ENCODE peak calls at places on chromosomes 3 and 15, in five cellular contexts. One of them, this sample, is unnamed.

GRCh38 chr15:19987389-19988048 is 554.1 kb downstream of the GOLGA6L6 start:
- DNase-seq in IMR-90: no peak
- DNase-seq in H9: peak
- DNase-seq in mesenchymal stem cell: no peak
- DNase-seq in neuronal stem cell: no peak
- DNase-seq in this sample: peak

GRCh38 chr3:42269647-42270046 is 3.7 kb upstream of the CCK start:
- DNase-seq in IMR-90: no peak
- DNase-seq in H9: no peak
- DNase-seq in mesenchymal stem cell: no peak
- DNase-seq in neuronal stem cell: no peak
- DNase-seq in this sample: no peak

GRCh38 chr15:74053497-74053896 is 28.9 kb downstream of the GOLGA6A start:
- DNase-seq in IMR-90: no peak
- DNase-seq in H9: no peak
- DNase-seq in mesenchymal stem cell: no peak
- DNase-seq in neuronal stem cell: no peak
- DNase-seq in this sample: no peak

GRCh38 chr3:55435446-55435845 is 51.7 kb downstream of the WNT5A start:
- DNase-seq in IMR-90: no peak
- DNase-seq in H9: no peak
- DNase-seq in mesenchymal stem cell: no peak
- DNase-seq in neuronal stem cell: no peak
- DNase-seq in this sample: no peak

GRCh38 chr15:98648654-98649537 is 557 bp downstream of the IGF1R start:
- DNase-seq in IMR-90: peak
- DNase-seq in H9: no peak
- DNase-seq in mesenchymal stem cell: peak
- DNase-seq in neuronal stem cell: peak
- DNase-seq in this sample: peak

GRCh38 chr3:90184861-90185260 is 1077.4 kb downstream of the EPHA3 start:
- DNase-seq in IMR-90: peak
- DNase-seq in H9: no peak
- DNase-seq in mesenchymal stem cell: peak
- DNase-seq in neuronal stem cell: no peak
- DNase-seq in this sample: peak

GRCh38 chr3:31996195-31996594 is 14.6 kb downstream of the ZNF860 start:
- DNase-seq in IMR-90: no peak
- DNase-seq in H9: no peak
- DNase-seq in mesenchymal stem cell: no peak
- DNase-seq in neuronal stem cell: no peak
- DNase-seq in this sample: no peak

GRCh38 chr3:80533553-80533952 is 765.8 kb upstream of the ROBO1 start:
- DNase-seq in IMR-90: no peak
- DNase-seq in H9: no peak
- DNase-seq in mesenchymal stem cell: no peak
- DNase-seq in neuronal stem cell: no peak
- DNase-seq in this sample: no peak

GRCh38 chr15:55744026-55744655 is 1.2 kb upstream of the PRTG start:
- DNase-seq in IMR-90: no peak
- DNase-seq in H9: no peak
- DNase-seq in mesenchymal stem cell: no peak
- DNase-seq in neuronal stem cell: no peak
- DNase-seq in this sample: peak

GRCh38 chr15:85100186-85100937 is 118.7 kb downstream of the PDE8A start:
- DNase-seq in IMR-90: peak
- DNase-seq in H9: no peak
- DNase-seq in mesenchymal stem cell: peak
- DNase-seq in neuronal stem cell: no peak
- DNase-seq in this sample: no peak

GRCh38 chr3:188789201-188789600 is 382.6 kb upstream of the TPRG1 start:
- DNase-seq in IMR-90: peak
- DNase-seq in H9: no peak
- DNase-seq in mesenchymal stem cell: peak
- DNase-seq in neuronal stem cell: no peak
- DNase-seq in this sample: no peak

GRCh38 chr15:60972866-60973265 is 256.2 kb downstream of the RORA start:
- DNase-seq in IMR-90: peak
- DNase-seq in H9: no peak
- DNase-seq in mesenchymal stem cell: peak
- DNase-seq in neuronal stem cell: no peak
- DNase-seq in this sample: no peak

GRCh38 chr3:97988784-97989568 is 16.7 kb upstream of the RIOX2 start:
- DNase-seq in IMR-90: no peak
- DNase-seq in H9: no peak
- DNase-seq in mesenchymal stem cell: no peak
- DNase-seq in neuronal stem cell: no peak
- DNase-seq in this sample: no peak

DNA sequence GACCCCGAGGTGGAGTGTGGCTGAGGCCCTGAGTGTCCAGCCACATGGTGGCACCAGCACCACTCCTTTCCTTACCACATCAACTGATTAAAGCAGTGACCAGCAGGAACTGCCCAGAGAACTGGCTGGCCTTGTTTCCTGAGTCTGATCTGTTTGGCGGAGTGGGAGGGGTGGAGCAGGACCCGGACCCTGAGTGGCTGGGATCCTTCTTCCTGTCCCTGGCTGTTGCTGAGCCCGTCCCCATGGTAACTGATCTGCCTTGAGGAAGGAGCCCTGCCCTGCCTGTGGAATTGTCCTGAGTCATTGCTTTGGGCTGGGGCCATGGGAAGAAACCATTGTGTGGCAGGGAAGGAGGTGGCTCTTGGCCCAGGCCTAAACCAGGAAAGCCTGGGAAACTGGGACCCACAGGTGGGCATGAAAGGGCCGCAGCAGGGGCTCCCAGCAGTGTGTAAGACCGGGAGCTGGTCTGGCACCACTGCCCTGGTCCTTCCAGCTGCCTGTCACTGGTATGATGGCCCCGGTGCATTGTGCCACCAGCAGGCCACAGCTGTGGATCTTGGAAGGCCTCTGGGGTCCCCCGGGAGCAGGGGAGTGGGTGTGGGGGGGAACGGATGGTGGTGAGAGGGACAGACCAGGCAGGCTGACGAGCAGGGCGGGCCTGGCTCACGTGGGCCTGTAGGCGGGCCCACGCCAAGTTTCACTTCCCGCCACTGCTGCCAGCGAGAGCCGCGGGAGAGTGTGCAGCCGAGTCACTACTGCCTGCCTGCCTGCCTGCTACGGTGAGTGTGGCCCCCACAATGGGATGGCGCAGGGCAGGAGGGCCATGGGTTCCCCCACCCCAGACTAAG is 19.2 kb downstream of the ATRIP start:
- DNase-seq in IMR-90: peak
- DNase-seq in H9: peak
- DNase-seq in mesenchymal stem cell: peak
- DNase-seq in neuronal stem cell: peak
- DNase-seq in this sample: peak
- H3K4ac ChIP-seq in IMR-90: peak
- H3K4ac ChIP-seq in H9: peak
- H3K4ac ChIP-seq in mesenchymal stem cell: peak
- H3K4ac ChIP-seq in neuronal stem cell: peak
- H3K4ac ChIP-seq in this sample: peak

DNA sequence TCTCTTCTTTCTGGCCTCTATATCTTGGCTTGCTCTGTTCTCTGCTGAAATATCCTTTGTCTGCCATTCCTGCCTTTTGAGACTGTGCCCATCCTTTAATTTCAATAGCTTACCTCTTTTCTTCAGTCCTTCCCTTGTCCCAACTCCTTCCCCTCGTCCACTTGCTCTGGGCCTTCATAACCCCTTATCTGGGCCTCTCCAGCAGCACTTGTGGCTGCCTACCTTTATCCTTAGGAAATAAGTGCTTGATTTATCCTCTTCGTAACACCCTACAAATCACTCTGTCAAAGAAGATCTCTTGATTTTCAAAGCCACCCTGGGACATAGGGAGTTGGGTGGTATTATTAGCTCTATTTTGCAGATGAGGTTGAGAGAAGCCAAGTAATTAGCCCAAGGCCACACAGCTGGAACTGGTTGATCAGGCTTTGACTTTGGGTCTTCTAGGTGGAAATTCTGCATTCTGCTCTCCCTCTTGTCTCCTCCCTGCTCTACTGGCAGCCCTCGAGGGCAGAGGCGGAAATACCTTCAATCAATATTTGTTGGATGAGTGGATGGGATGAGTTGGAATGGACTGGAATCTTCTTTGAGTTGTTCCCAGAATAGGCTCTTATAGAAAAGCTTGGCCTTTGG is 84.0 kb upstream of the TLE3 start:
- DNase-seq in IMR-90: no peak
- DNase-seq in H9: no peak
- DNase-seq in mesenchymal stem cell: no peak
- DNase-seq in neuronal stem cell: no peak
- DNase-seq in this sample: no peak
- H2BK15ac ChIP-seq in IMR-90: no peak
- H2BK15ac ChIP-seq in H9: no peak
- H2BK15ac ChIP-seq in mesenchymal stem cell: no peak
- H2BK15ac ChIP-seq in neuronal stem cell: no peak
- H2BK15ac ChIP-seq in this sample: no peak

GRCh38 chr15:87849181-87849580 is 407.4 kb downstream of the NTRK3 start:
- DNase-seq in IMR-90: peak
- DNase-seq in H9: no peak
- DNase-seq in mesenchymal stem cell: no peak
- DNase-seq in neuronal stem cell: no peak
- DNase-seq in this sample: no peak
- H3K4ac ChIP-seq in IMR-90: no peak
- H3K4ac ChIP-seq in H9: no peak
- H3K4ac ChIP-seq in mesenchymal stem cell: no peak
- H3K4ac ChIP-seq in neuronal stem cell: no peak
- H3K4ac ChIP-seq in this sample: no peak

GRCh38 chr3:124831631-124832184 is 55.5 kb downstream of the ITGB5 start:
- DNase-seq in IMR-90: no peak
- DNase-seq in H9: no peak
- DNase-seq in mesenchymal stem cell: no peak
- DNase-seq in neuronal stem cell: no peak
- DNase-seq in this sample: no peak

GRCh38 chr3:124833710-124834332 is 53.3 kb downstream of the ITGB5 start:
- DNase-seq in IMR-90: no peak
- DNase-seq in H9: no peak
- DNase-seq in mesenchymal stem cell: no peak
- DNase-seq in neuronal stem cell: no peak
- DNase-seq in this sample: no peak

GRCh38 chr3:124834723-124835718 is 52.1 kb downstream of the ITGB5 start:
- DNase-seq in IMR-90: peak
- DNase-seq in H9: peak
- DNase-seq in mesenchymal stem cell: peak
- DNase-seq in neuronal stem cell: no peak
- DNase-seq in this sample: peak

GRCh38 chr3:124829819-124830554 is 57.2 kb downstream of the ITGB5 start:
- DNase-seq in IMR-90: no peak
- DNase-seq in H9: no peak
- DNase-seq in mesenchymal stem cell: no peak
- DNase-seq in neuronal stem cell: no peak
- DNase-seq in this sample: no peak

GRCh38 chr3:124832782-124833709 is 54.1 kb downstream of the ITGB5 start:
- DNase-seq in IMR-90: peak
- DNase-seq in H9: no peak
- DNase-seq in mesenchymal stem cell: peak
- DNase-seq in neuronal stem cell: no peak
- DNase-seq in this sample: no peak
- H2BK15ac ChIP-seq in IMR-90: peak
- H2BK15ac ChIP-seq in H9: no peak
- H2BK15ac ChIP-seq in mesenchymal stem cell: no peak
- H2BK15ac ChIP-seq in neuronal stem cell: no peak
- H2BK15ac ChIP-seq in this sample: no peak

DNA sequence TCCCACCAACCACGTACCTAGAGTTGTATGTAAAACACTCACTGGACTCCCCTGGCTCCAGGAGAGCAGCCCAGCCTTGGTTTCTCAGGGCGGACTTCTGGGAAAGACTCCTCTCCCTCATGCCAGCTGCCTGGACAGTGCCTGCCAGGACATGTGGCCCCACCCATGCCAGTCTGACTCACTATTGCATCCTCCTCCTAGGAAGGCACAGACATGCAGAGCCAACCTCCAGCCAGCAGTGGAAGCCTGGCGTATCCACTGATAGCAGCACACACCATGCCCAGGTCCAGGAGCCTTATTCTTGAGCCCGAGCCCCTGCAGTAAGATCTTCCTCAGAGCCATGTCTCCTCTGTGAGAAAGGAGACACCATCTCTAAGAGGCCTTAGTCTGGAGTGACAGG is 8.6 kb downstream of the PKM start:
- DNase-seq in IMR-90: no peak
- DNase-seq in H9: no peak
- DNase-seq in mesenchymal stem cell: no peak
- DNase-seq in neuronal stem cell: no peak
- DNase-seq in this sample: no peak
- H3K4ac ChIP-seq in IMR-90: peak
- H3K4ac ChIP-seq in H9: no peak
- H3K4ac ChIP-seq in mesenchymal stem cell: no peak
- H3K4ac ChIP-seq in neuronal stem cell: no peak
- H3K4ac ChIP-seq in this sample: no peak

GRCh38 chr3:126375835-126376331 is 18.7 kb upstream of the KLF15 start:
- DNase-seq in IMR-90: no peak
- DNase-seq in H9: no peak
- DNase-seq in mesenchymal stem cell: no peak
- DNase-seq in neuronal stem cell: no peak
- DNase-seq in this sample: no peak

GRCh38 chr3:126380011-126380768 is 14.5 kb upstream of the CFAP100 start:
- DNase-seq in IMR-90: no peak
- DNase-seq in H9: no peak
- DNase-seq in mesenchymal stem cell: no peak
- DNase-seq in neuronal stem cell: no peak
- DNase-seq in this sample: no peak

GRCh38 chr3:126378341-126378751 is 16.4 kb upstream of the CFAP100 start:
- DNase-seq in IMR-90: no peak
- DNase-seq in H9: no peak
- DNase-seq in mesenchymal stem cell: no peak
- DNase-seq in neuronal stem cell: no peak
- DNase-seq in this sample: no peak

GRCh38 chr3:126376464-126376863 is 18.2 kb upstream of the CFAP100 start:
- DNase-seq in IMR-90: no peak
- DNase-seq in H9: no peak
- DNase-seq in mesenchymal stem cell: no peak
- DNase-seq in neuronal stem cell: no peak
- DNase-seq in this sample: no peak

GRCh38 chr3:126377211-126377610 is 17.5 kb upstream of the CFAP100 start:
- DNase-seq in IMR-90: no peak
- DNase-seq in H9: no peak
- DNase-seq in mesenchymal stem cell: no peak
- DNase-seq in neuronal stem cell: no peak
- DNase-seq in this sample: no peak
- H2BK15ac ChIP-seq in IMR-90: no peak
- H2BK15ac ChIP-seq in H9: no peak
- H2BK15ac ChIP-seq in mesenchymal stem cell: no peak
- H2BK15ac ChIP-seq in neuronal stem cell: no peak
- H2BK15ac ChIP-seq in this sample: no peak